ENCODE peak calls at places on chromosome 1, in nine cellular contexts. One of them, this sample, is unnamed.

GRCh38 chr1:81706650-81707435 is 93.9 kb upstream of the ADGRL2 start:
- DNase-seq in stomach: no peak
- DNase-seq in heart left ventricle: no peak
- DNase-seq in ovary: no peak
- DNase-seq in CD4-positive, alpha-beta T cell: no peak
- DNase-seq in brain microvascular endothelial cell: peak; percentile 21
- DNase-seq in CD8-positive, alpha-beta T cell: no peak
- DNase-seq in WTC11: no peak
- DNase-seq in AG10803: peak; percentile 76
- DNase-seq in this sample: no peak

GRCh38 chr1:35499652-35500176 is 57.5 kb downstream of the KIAA0319L start:
- DNase-seq in stomach: peak; percentile 31
- DNase-seq in heart left ventricle: no peak
- DNase-seq in ovary: no peak
- DNase-seq in CD4-positive, alpha-beta T cell: peak; percentile 11
- DNase-seq in brain microvascular endothelial cell: no peak
- DNase-seq in CD8-positive, alpha-beta T cell: no peak
- DNase-seq in WTC11: no peak
- DNase-seq in AG10803: no peak
- DNase-seq in this sample: no peak

GRCh38 chr1:42328916-42329496 is 6.0 kb downstream of the FOXJ3 start:
- DNase-seq in stomach: no peak
- DNase-seq in heart left ventricle: no peak
- DNase-seq in ovary: no peak
- DNase-seq in CD4-positive, alpha-beta T cell: no peak
- DNase-seq in brain microvascular endothelial cell: no peak
- DNase-seq in CD8-positive, alpha-beta T cell: no peak
- DNase-seq in WTC11: no peak
- DNase-seq in AG10803: no peak
- DNase-seq in this sample: no peak

GRCh38 chr1:177305040-177306018 is 134.6 kb downstream of the BRINP2 start:
- DNase-seq in stomach: no peak
- DNase-seq in heart left ventricle: no peak
- DNase-seq in ovary: no peak
- DNase-seq in CD4-positive, alpha-beta T cell: no peak
- DNase-seq in brain microvascular endothelial cell: no peak
- DNase-seq in CD8-positive, alpha-beta T cell: no peak
- DNase-seq in WTC11: no peak
- DNase-seq in AG10803: no peak
- DNase-seq in this sample: no peak

GRCh38 chr1:227190321-227190720 is 128.0 kb downstream of the CDC42BPA start:
- DNase-seq in stomach: no peak
- DNase-seq in heart left ventricle: no peak
- DNase-seq in ovary: no peak
- DNase-seq in CD4-positive, alpha-beta T cell: no peak
- DNase-seq in brain microvascular endothelial cell: no peak
- DNase-seq in CD8-positive, alpha-beta T cell: no peak
- DNase-seq in WTC11: no peak
- DNase-seq in AG10803: peak; percentile 25
- DNase-seq in this sample: no peak

GRCh38 chr1:39562886-39563285 is 13.7 kb downstream of the PABPC4 start:
- DNase-seq in stomach: no peak
- DNase-seq in heart left ventricle: no peak
- DNase-seq in ovary: no peak
- DNase-seq in CD4-positive, alpha-beta T cell: no peak
- DNase-seq in brain microvascular endothelial cell: no peak
- DNase-seq in CD8-positive, alpha-beta T cell: no peak
- DNase-seq in WTC11: no peak
- DNase-seq in AG10803: no peak
- DNase-seq in this sample: no peak

GRCh38 chr1:70836456-70836855 is 211.2 kb downstream of the PTGER3 start:
- DNase-seq in stomach: no peak
- DNase-seq in heart left ventricle: no peak
- DNase-seq in ovary: no peak
- DNase-seq in CD4-positive, alpha-beta T cell: no peak
- DNase-seq in brain microvascular endothelial cell: no peak
- DNase-seq in CD8-positive, alpha-beta T cell: no peak
- DNase-seq in WTC11: no peak
- DNase-seq in AG10803: no peak
- DNase-seq in this sample: no peak

GRCh38 chr1:204445860-204446412 is 34.3 kb upstream of the PPP1R15B start:
- DNase-seq in stomach: peak; percentile 64
- DNase-seq in heart left ventricle: no peak
- DNase-seq in ovary: no peak
- DNase-seq in CD4-positive, alpha-beta T cell: peak; percentile 14
- DNase-seq in brain microvascular endothelial cell: peak; percentile 13
- DNase-seq in CD8-positive, alpha-beta T cell: no peak
- DNase-seq in WTC11: peak; percentile 92
- DNase-seq in AG10803: peak; percentile 20
- DNase-seq in this sample: no peak

GRCh38 chr1:22080184-22080583 is 27.7 kb downstream of the CDC42 start:
- DNase-seq in stomach: no peak
- DNase-seq in heart left ventricle: no peak
- DNase-seq in ovary: no peak
- DNase-seq in CD4-positive, alpha-beta T cell: no peak
- DNase-seq in brain microvascular endothelial cell: no peak
- DNase-seq in CD8-positive, alpha-beta T cell: no peak
- DNase-seq in WTC11: no peak
- DNase-seq in AG10803: no peak
- DNase-seq in this sample: no peak

GRCh38 chr1:225655509-225656258 is 2.8 kb upstream of the ENAH start:
- DNase-seq in stomach: peak; percentile 48
- DNase-seq in heart left ventricle: peak; percentile 52
- DNase-seq in ovary: peak; percentile 47
- DNase-seq in CD4-positive, alpha-beta T cell: no peak
- DNase-seq in brain microvascular endothelial cell: peak; percentile 94
- DNase-seq in CD8-positive, alpha-beta T cell: no peak
- DNase-seq in WTC11: no peak
- DNase-seq in AG10803: peak; percentile 99
- DNase-seq in this sample: peak; percentile 90

GRCh38 chr1:115186871-115187270 is 97.6 kb upstream of the TSPAN2 start:
- DNase-seq in stomach: no peak
- DNase-seq in heart left ventricle: no peak
- DNase-seq in ovary: no peak
- DNase-seq in CD4-positive, alpha-beta T cell: no peak
- DNase-seq in brain microvascular endothelial cell: no peak
- DNase-seq in CD8-positive, alpha-beta T cell: no peak
- DNase-seq in WTC11: no peak
- DNase-seq in AG10803: no peak
- DNase-seq in this sample: no peak

GRCh38 chr1:210727709-210728108 is 399.0 kb downstream of the HHAT start:
- DNase-seq in stomach: no peak
- DNase-seq in heart left ventricle: no peak
- DNase-seq in ovary: no peak
- DNase-seq in CD4-positive, alpha-beta T cell: no peak
- DNase-seq in brain microvascular endothelial cell: no peak
- DNase-seq in CD8-positive, alpha-beta T cell: no peak
- DNase-seq in WTC11: no peak
- DNase-seq in AG10803: no peak
- DNase-seq in this sample: no peak

GRCh38 chr1:222392571-222392970 is 155.3 kb downstream of the HHIPL2 start:
- DNase-seq in stomach: no peak
- DNase-seq in heart left ventricle: no peak
- DNase-seq in ovary: no peak
- DNase-seq in CD4-positive, alpha-beta T cell: no peak
- DNase-seq in brain microvascular endothelial cell: peak; percentile 6
- DNase-seq in CD8-positive, alpha-beta T cell: no peak
- DNase-seq in WTC11: no peak
- DNase-seq in AG10803: peak; percentile 37
- DNase-seq in this sample: no peak

GRCh38 chr1:147822292-147822691 is 61.9 kb upstream of the GJA5 start:
- DNase-seq in stomach: no peak
- DNase-seq in heart left ventricle: no peak
- DNase-seq in ovary: no peak
- DNase-seq in CD4-positive, alpha-beta T cell: no peak
- DNase-seq in brain microvascular endothelial cell: no peak
- DNase-seq in CD8-positive, alpha-beta T cell: no peak
- DNase-seq in WTC11: no peak
- DNase-seq in AG10803: peak; percentile 47
- DNase-seq in this sample: no peak

GRCh38 chr1:165943198-165943597 is 115.8 kb downstream of the UCK2 start:
- DNase-seq in stomach: no peak
- DNase-seq in heart left ventricle: no peak
- DNase-seq in ovary: no peak
- DNase-seq in CD4-positive, alpha-beta T cell: no peak
- DNase-seq in brain microvascular endothelial cell: no peak
- DNase-seq in CD8-positive, alpha-beta T cell: no peak
- DNase-seq in WTC11: no peak
- DNase-seq in AG10803: no peak
- DNase-seq in this sample: no peak

DNA sequence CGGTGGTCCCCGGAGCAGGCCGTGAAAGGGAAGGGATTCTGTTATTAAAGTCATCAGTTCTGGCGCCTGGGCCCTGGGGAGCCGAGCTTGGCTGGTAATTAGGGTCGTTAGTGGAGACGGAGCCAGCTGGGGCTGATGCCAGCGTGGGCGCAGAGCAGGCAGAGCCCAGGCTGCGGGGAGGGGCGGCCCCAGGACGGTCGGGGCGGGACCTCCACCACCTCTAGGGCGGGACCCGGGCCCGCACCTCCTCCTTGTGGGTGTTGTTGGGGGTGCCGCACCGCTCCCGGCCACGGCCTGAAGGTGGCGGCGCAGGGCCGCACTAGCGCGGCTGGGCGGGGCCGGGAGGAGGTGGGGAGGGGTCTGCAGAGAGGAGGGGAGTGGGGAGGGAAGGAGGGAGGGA is 470.6 kb downstream of the PTPRU start:
- DNase-seq in stomach: no peak
- DNase-seq in heart left ventricle: no peak
- DNase-seq in ovary: no peak
- DNase-seq in CD4-positive, alpha-beta T cell: no peak
- DNase-seq in brain microvascular endothelial cell: no peak
- DNase-seq in CD8-positive, alpha-beta T cell: no peak
- DNase-seq in WTC11: peak; percentile 91
- DNase-seq in AG10803: peak; percentile 37
- DNase-seq in this sample: no peak
- TF ChIP-seq CTCF in stomach: no peak
- TF ChIP-seq CTCF in heart left ventricle: no peak
- TF ChIP-seq CTCF in ovary: no peak
- TF ChIP-seq CTCF in CD4-positive, alpha-beta T cell: no peak
- TF ChIP-seq CTCF in brain microvascular endothelial cell: peak; percentile 60
- TF ChIP-seq CTCF in CD8-positive, alpha-beta T cell: no peak
- TF ChIP-seq CTCF in WTC11: peak; percentile 26
- TF ChIP-seq CTCF in AG10803: peak; percentile 50
- TF ChIP-seq CTCF in this sample: peak; percentile 74

GRCh38 chr1:151606384-151606783 is 5.5 kb upstream of the SNX27 start:
- DNase-seq in stomach: no peak
- DNase-seq in heart left ventricle: no peak
- DNase-seq in ovary: no peak
- DNase-seq in CD4-positive, alpha-beta T cell: no peak
- DNase-seq in brain microvascular endothelial cell: no peak
- DNase-seq in CD8-positive, alpha-beta T cell: no peak
- DNase-seq in WTC11: no peak
- DNase-seq in AG10803: no peak
- DNase-seq in this sample: no peak
- TF ChIP-seq CTCF in stomach: no peak
- TF ChIP-seq CTCF in heart left ventricle: no peak
- TF ChIP-seq CTCF in ovary: no peak
- TF ChIP-seq CTCF in CD4-positive, alpha-beta T cell: no peak
- TF ChIP-seq CTCF in brain microvascular endothelial cell: no peak
- TF ChIP-seq CTCF in CD8-positive, alpha-beta T cell: no peak
- TF ChIP-seq CTCF in WTC11: no peak
- TF ChIP-seq CTCF in AG10803: no peak
- TF ChIP-seq CTCF in this sample: no peak

GRCh38 chr1:244419004-244419403 is 32.7 kb downstream of the ADSS2 start:
- DNase-seq in stomach: no peak
- DNase-seq in heart left ventricle: no peak
- DNase-seq in ovary: no peak
- DNase-seq in CD4-positive, alpha-beta T cell: no peak
- DNase-seq in brain microvascular endothelial cell: no peak
- DNase-seq in CD8-positive, alpha-beta T cell: no peak
- DNase-seq in WTC11: no peak
- DNase-seq in AG10803: no peak
- DNase-seq in this sample: no peak
- TF ChIP-seq CTCF in stomach: no peak
- TF ChIP-seq CTCF in heart left ventricle: no peak
- TF ChIP-seq CTCF in ovary: no peak
- TF ChIP-seq CTCF in CD4-positive, alpha-beta T cell: no peak
- TF ChIP-seq CTCF in brain microvascular endothelial cell: no peak
- TF ChIP-seq CTCF in CD8-positive, alpha-beta T cell: no peak
- TF ChIP-seq CTCF in WTC11: no peak
- TF ChIP-seq CTCF in AG10803: no peak
- TF ChIP-seq CTCF in this sample: no peak

DNA sequence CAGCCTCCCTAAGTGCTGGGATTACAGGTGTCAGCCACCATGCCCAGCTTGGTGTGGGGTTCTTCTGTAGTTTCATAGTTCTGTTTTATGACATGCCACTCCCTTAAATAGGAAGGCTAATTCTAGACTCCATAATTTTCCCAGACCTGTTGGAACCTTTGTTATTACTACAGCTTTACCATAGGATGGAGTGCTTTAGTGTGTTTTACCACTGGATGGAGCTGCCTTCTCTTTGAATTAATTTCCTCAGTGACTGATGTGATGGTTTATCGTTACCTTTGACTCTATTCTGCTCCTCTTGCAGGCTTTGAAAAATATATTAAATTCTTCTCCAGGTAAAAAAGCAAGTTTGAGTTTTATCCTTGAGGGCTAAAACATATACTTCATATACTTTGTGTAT is 84.6 kb upstream of the NEK7 start:
- DNase-seq in stomach: no peak
- DNase-seq in heart left ventricle: no peak
- DNase-seq in ovary: no peak
- DNase-seq in CD4-positive, alpha-beta T cell: no peak
- DNase-seq in brain microvascular endothelial cell: peak; percentile 7
- DNase-seq in CD8-positive, alpha-beta T cell: no peak
- DNase-seq in WTC11: no peak
- DNase-seq in AG10803: peak; percentile 11
- DNase-seq in this sample: no peak
- TF ChIP-seq CTCF in stomach: no peak
- TF ChIP-seq CTCF in heart left ventricle: peak; percentile 27
- TF ChIP-seq CTCF in ovary: no peak
- TF ChIP-seq CTCF in CD4-positive, alpha-beta T cell: no peak
- TF ChIP-seq CTCF in brain microvascular endothelial cell: peak; percentile 21
- TF ChIP-seq CTCF in CD8-positive, alpha-beta T cell: no peak
- TF ChIP-seq CTCF in WTC11: no peak
- TF ChIP-seq CTCF in AG10803: peak; percentile 48
- TF ChIP-seq CTCF in this sample: no peak

This sample was measured in ascending aorta.